ENCODE peak calls at places on chromosomes 7 and 10, in nine cellular contexts. F, K, U, W, Q, D, M, N and X are unnamed samples.

GRCh38 chr7:157825325-157825724 is 488.5 kb downstream of the DNAJB6 start:
- DNase-seq in F (peak), K (no peak), U (no peak), W (no peak), Q (no peak), D (no peak), M (no peak), N (peak), X (no peak)

GRCh38 chr10:6514180-6514579 is 65.9 kb downstream of the PRKCQ start:
- DNase-seq in F (no peak), K (no peak), U (no peak), W (no peak), Q (no peak), D (no peak), M (no peak), N (no peak), X (no peak)

GRCh38 chr7:131327049-131327625 is 539 bp upstream of the MKLN1 start:
- DNase-seq in F (peak), K (no peak), U (peak), W (no peak), Q (peak), D (no peak), M (peak), N (peak), X (peak)

GRCh38 chr10:76201962-76202361 is 770.5 kb downstream of the LRMDA start:
- DNase-seq in F (no peak), K (no peak), U (no peak), W (no peak), Q (no peak), D (no peak), M (no peak), N (no peak), X (no peak)

GRCh38 chr10:119320981-119321380 is 113.6 kb downstream of the GRK5 start:
- DNase-seq in F (no peak), K (no peak), U (no peak), W (no peak), Q (no peak), D (no peak), M (no peak), N (no peak), X (no peak)

GRCh38 chr10:43199088-43199683 is 60.9 kb downstream of the CSGALNACT2 start:
- DNase-seq in F (no peak), K (no peak), U (no peak), W (peak), Q (peak), D (no peak), M (peak), N (no peak), X (no peak)

GRCh38 chr10:61902448-61903183 is 1.1 kb downstream of the ARID5B start:
- DNase-seq in F (peak), K (peak), U (peak), W (peak), Q (no peak), D (peak), M (peak), N (peak), X (peak)

GRCh38 chr10:118218562-118218961 is 123.6 kb downstream of the FAM204A start:
- DNase-seq in F (no peak), K (no peak), U (no peak), W (no peak), Q (no peak), D (no peak), M (no peak), N (no peak), X (no peak)

GRCh38 chr7:98640375-98640774 is 23.3 kb downstream of the NPTX2 start:
- DNase-seq in F (no peak), K (no peak), U (no peak), W (peak), Q (peak), D (no peak), M (no peak), N (no peak), X (no peak)

GRCh38 chr10:129756912-129757861 is 206.9 kb downstream of the EBF3 start:
- DNase-seq in F (no peak), K (no peak), U (peak), W (peak), Q (peak), D (peak), M (peak), N (peak), X (no peak)

GRCh38 chr7:78770422-78771410 is 682.8 kb downstream of the MAGI2 start:
- DNase-seq in F (no peak), K (peak), U (no peak), W (peak), Q (no peak), D (no peak), M (no peak), N (peak), X (peak)

GRCh38 chr7:38478404-38478803 is 152.8 kb downstream of the AMPH start:
- DNase-seq in F (peak), K (no peak), U (no peak), W (no peak), Q (no peak), D (no peak), M (no peak), N (peak), X (peak)

GRCh38 chr7:47383696-47384445 is 198.0 kb downstream of the TNS3 start:
- DNase-seq in F (no peak), K (no peak), U (no peak), W (no peak), Q (peak), D (no peak), M (no peak), N (no peak), X (no peak)

GRCh38 chr7:16428672-16429071 is 7.3 kb upstream of the CRPPA start:
- DNase-seq in F (peak), K (no peak), U (no peak), W (no peak), Q (no peak), D (no peak), M (no peak), N (peak), X (peak)

GRCh38 chr7:68542831-68543230 is 1055.4 kb upstream of the AUTS2 start:
- DNase-seq in F (no peak), K (no peak), U (no peak), W (no peak), Q (no peak), D (no peak), M (no peak), N (no peak), X (no peak)

GRCh38 chr7:89247207-89247606 is 451.7 kb upstream of the TEX47 start:
- DNase-seq in F (peak), K (no peak), U (no peak), W (peak), Q (no peak), D (no peak), M (no peak), N (no peak), X (no peak)

GRCh38 chr10:126663880-126664279 is 6.6 kb downstream of the C10orf90 start:
- DNase-seq in F (peak), K (no peak), U (peak), W (no peak), Q (no peak), D (no peak), M (no peak), N (peak), X (peak)

GRCh38 chr7:76296743-76297740 is 5.4 kb upstream of the HSPB1 start:
- DNase-seq in F (peak), K (no peak), U (peak), W (no peak), Q (peak), D (peak), M (peak), N (peak), X (peak)

GRCh38 chr10:35546824-35547225 is 58.3 kb upstream of the GJD4 start:
- DNase-seq in F (peak), K (peak), U (peak), W (no peak), Q (no peak), D (no peak), M (no peak), N (peak), X (peak)

GRCh38 chr10:122577311-122577885 is 16.8 kb downstream of the DMBT1 start:
- DNase-seq in F (no peak), K (no peak), U (no peak), W (no peak), Q (no peak), D (no peak), M (no peak), N (no peak), X (no peak)

GRCh38 chr10:29850371-29850770 is 209.0 kb downstream of the JCAD start:
- DNase-seq in F (no peak), K (no peak), U (no peak), W (no peak), Q (no peak), D (no peak), M (no peak), N (no peak), X (no peak)

GRCh38 chr10:474406-474805 is 215.1 kb downstream of the DIP2C start:
- DNase-seq in F (no peak), K (no peak), U (no peak), W (peak), Q (no peak), D (no peak), M (no peak), N (no peak), X (no peak)

GRCh38 chr10:11934262-11934661 is 108.3 kb downstream of the UPF2 start:
- DNase-seq in F (no peak), K (no peak), U (no peak), W (no peak), Q (no peak), D (no peak), M (no peak), N (no peak), X (no peak)

GRCh38 chr10:3532644-3533043 is 252.4 kb downstream of the KLF6 start:
- DNase-seq in F (peak), K (no peak), U (no peak), W (no peak), Q (no peak), D (no peak), M (no peak), N (peak), X (no peak)

GRCh38 chr10:32929634-32930033 is 28.4 kb downstream of the ITGB1 start:
- DNase-seq in F (peak), K (no peak), U (peak), W (no peak), Q (no peak), D (no peak), M (no peak), N (no peak), X (no peak)

GRCh38 chr7:32400676-32401075 is 89.5 kb downstream of the LSM5 start:
- DNase-seq in F (no peak), K (no peak), U (no peak), W (no peak), Q (no peak), D (no peak), M (no peak), N (no peak), X (no peak)

DNA sequence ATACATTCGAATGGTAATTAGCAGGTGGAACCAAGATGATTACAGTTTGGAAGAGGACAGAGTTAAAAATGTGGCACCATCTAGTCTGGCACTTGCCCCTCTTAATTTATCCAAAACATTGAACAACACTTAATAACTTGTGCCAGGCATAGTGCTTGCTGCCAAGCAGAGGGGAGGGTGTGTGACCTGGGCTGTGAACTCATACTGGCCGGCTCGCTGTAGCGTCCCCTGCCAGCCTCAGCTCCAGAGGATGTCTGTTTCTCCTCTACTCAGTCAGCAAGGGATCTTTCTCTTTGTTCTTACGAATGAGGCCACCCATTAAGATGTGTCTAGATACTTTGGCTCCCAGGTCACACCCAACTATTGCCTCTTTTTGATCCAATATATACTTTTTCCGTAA is 179.4 kb upstream of the INHBA start:
- DNase-seq in F (no peak), K (no peak), U (no peak), W (no peak), Q (no peak), D (no peak), M (no peak), N (no peak), X (no peak)
- H3K4me3 ChIP-seq in F (no peak), K (no peak), U (no peak), W (no peak), Q (no peak), D (no peak), M (no peak), N (no peak), X (no peak)

DNA sequence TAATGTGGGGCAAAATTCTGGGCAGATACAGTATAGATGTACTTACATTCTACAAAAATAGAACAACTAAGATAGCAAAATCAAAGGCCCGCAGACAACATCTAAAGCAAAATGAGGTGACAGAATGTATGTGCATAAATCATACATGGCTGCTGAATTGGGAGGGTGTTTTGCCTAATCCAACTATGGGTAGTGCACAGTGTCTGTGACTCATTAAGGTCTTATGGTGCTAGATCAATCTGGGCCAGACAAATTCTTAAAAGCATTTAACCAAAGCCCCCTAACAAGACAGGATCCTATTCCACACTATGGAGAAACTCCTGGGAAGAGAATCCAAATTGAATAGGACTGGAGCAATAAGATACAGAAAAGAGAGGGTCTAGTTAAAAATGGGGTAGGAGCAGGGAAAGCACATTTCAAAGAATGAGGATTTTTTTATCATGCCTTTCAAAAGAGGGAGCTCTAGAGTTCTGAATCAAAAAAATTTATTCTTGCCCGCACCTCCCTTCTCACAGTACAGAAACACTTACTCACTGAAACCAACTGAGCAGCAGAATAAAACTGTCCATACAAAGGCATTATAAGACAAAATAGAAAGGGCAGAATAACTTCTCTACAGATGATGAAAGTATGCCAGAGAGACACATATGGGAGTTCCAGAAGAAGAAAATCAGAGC is 181.3 kb downstream of the RNLS start:
- DNase-seq in F (no peak), K (no peak), U (peak), W (no peak), Q (no peak), D (no peak), M (no peak), N (peak), X (peak)
- TF ChIP-seq CTCF in F (no peak), K (peak), U (peak), W (peak), Q (no peak), D (peak), M (peak), N (peak), X (peak)

GRCh38 chr7:20785211-20786048 is 1.3 kb downstream of the SP8 start:
- DNase-seq in F (peak), K (peak), U (peak), W (peak), Q (no peak), D (peak), M (no peak), N (no peak), X (no peak)

GRCh38 chr7:20786779-20787651 is at the start of gene SP8:
- DNase-seq in F (no peak), K (peak), U (peak), W (peak), Q (no peak), D (no peak), M (no peak), N (peak), X (peak)

GRCh38 chr7:20786049-20786412 is 655 bp downstream of the SP8 start:
- DNase-seq in F (no peak), K (no peak), U (no peak), W (no peak), Q (no peak), D (no peak), M (no peak), N (no peak), X (no peak)

GRCh38 chr7:20786421-20786778 is 286 bp downstream of the SP8 start:
- DNase-seq in F (no peak), K (peak), U (no peak), W (no peak), Q (no peak), D (no peak), M (no peak), N (no peak), X (peak)

DNA sequence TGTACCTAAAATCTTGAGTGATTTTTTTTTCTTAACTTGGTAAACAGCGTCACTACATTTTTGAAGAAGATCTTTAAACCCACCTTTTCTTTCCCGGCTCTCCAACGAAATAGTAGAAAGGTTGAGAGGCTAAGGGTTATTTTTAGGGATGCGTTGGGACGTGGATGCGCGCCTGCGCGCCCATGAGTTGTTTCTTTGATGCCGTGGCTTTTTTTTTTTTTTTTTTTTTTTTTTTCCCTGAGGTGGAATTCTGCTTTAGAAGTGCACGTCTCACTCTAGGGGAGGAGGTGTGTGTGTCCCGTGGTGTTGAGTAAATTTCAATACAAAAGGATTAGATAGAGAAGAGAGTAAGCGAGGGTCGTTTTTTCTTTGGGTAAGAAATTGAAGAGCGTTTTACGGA is 972 bp upstream of the SP8 start:
- DNase-seq in F (no peak), K (peak), U (no peak), W (peak), Q (no peak), D (no peak), M (no peak), N (no peak), X (peak)
- H3K4me3 ChIP-seq in F (no peak), K (peak), U (peak), W (peak), Q (no peak), D (no peak), M (no peak), N (no peak), X (no peak)

GRCh38 chr7:149811221-149811620 is 27.0 kb upstream of the ZNF862 start:
- DNase-seq in F (no peak), K (no peak), U (no peak), W (no peak), Q (no peak), D (no peak), M (no peak), N (no peak), X (peak)
- TF ChIP-seq CTCF in F (peak), K (peak), U (peak), W (peak), Q (no peak), D (no peak), M (no peak), N (peak), X (peak)

GRCh38 chr10:110221044-110221720 is 13.8 kb downstream of the MXI1 start:
- DNase-seq in F (no peak), K (no peak), U (no peak), W (no peak), Q (no peak), D (no peak), M (no peak), N (no peak), X (no peak)
- H3K4me3 ChIP-seq in F (no peak), K (no peak), U (peak), W (peak), Q (peak), D (no peak), M (peak), N (no peak), X (peak)

GRCh38 chr7:139075031-139075652 is 34.4 kb downstream of the ZC3HAV1 start:
- DNase-seq in F (peak), K (peak), U (peak), W (peak), Q (peak), D (peak), M (peak), N (peak), X (peak)
- TF ChIP-seq CTCF in F (peak), K (peak), U (peak), W (peak), Q (peak), D (peak), M (peak), N (peak), X (peak)

GRCh38 chr7:137996386-137996851 is 5.5 kb downstream of the CREB3L2 start:
- DNase-seq in F (no peak), K (no peak), U (no peak), W (no peak), Q (no peak), D (peak), M (no peak), N (no peak), X (peak)

GRCh38 chr7:137996871-137997270 is 5.0 kb downstream of the CREB3L2 start:
- DNase-seq in F (no peak), K (no peak), U (no peak), W (no peak), Q (no peak), D (no peak), M (no peak), N (no peak), X (no peak)

GRCh38 chr7:137999496-138000080 is 2.3 kb downstream of the CREB3L2 start:
- DNase-seq in F (no peak), K (no peak), U (peak), W (no peak), Q (no peak), D (no peak), M (no peak), N (peak), X (peak)

GRCh38 chr7:138000081-138000701 is 1.7 kb downstream of the CREB3L2 start:
- DNase-seq in F (no peak), K (peak), U (peak), W (peak), Q (peak), D (peak), M (peak), N (peak), X (peak)

DNA sequence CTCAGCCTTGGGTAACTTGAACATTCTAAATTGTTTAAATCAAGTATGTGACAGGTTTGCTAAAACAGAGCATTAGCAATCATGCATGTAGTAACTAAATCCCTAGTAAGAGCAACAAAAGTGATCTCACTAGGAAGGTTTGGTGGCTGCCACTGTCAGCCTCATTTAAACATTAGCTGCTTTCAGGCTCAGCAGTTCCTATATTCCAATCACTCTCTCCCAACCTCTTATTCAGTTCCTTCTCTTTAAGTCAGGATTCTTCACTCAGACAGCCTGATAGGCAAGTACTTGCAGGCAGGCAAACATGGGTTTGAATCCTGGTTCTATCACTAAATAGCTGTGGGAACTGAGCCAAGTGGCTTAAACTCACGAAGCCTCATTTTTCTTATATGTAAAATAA is 3.6 kb downstream of the CREB3L2 start:
- DNase-seq in F (no peak), K (no peak), U (no peak), W (no peak), Q (no peak), D (no peak), M (no peak), N (no peak), X (no peak)
- H3K4me3 ChIP-seq in F (no peak), K (no peak), U (no peak), W (peak), Q (peak), D (no peak), M (no peak), N (no peak), X (peak)

DNA sequence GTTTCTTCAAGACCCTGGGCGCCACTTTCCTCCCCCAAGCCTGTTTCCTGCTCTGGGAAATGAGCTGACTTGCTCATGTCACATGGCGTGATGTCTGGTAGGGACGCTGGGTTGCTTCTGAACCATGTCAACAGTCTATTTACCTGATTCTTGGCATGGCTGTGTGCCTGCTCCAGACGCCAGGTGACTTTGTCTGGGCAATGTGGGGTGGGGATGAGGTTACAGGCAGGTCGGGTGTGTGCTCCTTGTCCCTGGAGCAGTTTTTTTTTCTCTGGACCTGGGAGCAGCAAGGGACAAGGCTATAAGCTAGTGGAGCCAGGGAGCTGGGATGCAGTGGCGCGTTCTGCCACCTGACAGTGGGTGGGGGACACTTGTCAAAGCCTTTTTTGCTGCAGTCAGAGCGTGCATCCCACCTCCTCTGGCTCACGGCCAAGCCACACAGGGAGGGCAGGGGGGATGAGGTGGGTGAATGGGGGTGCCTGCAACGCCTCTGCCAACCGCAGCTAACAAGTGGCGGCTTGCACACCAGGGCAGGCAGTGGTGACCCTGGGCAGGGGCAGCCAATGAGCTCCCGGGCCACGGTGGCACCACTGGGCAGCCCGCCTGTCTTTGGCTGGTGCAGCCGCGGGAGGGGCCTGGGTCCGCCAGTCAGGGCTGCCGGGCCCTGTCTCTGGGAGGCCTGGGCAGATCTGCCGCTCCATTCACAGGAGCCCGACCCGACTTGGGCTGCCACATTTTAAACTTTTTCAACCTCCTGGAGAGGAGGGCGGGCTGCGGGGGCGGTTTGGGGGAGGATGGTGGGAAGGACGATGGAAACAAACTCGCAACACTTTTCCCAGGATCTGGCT is 22.9 kb downstream of the DNAJB12 start:
- DNase-seq in F (peak), K (peak), U (peak), W (peak), Q (peak), D (peak), M (peak), N (peak), X (peak)
- TF ChIP-seq CTCF in F (no peak), K (peak), U (no peak), W (peak), Q (peak), D (peak), M (peak), N (peak), X (no peak)